ENCODE peak calls at places on chromosome 3, in ten cellular contexts. One of them, this sample, is unnamed.

GRCh38 chr3:40845447-40845846 is 320.7 kb downstream of the ZNF621 start:
- DNase-seq in dorsolateral prefrontal cortex: no peak
- DNase-seq in endothelial cell: no peak
- DNase-seq in LHCN-M2: no peak
- DNase-seq in mammary epithelial cell: peak
- DNase-seq in upper lobe of right lung: no peak
- DNase-seq in tibial nerve: no peak
- DNase-seq in right atrium auricular region: no peak
- DNase-seq in T-helper 1 cell: no peak
- DNase-seq in cardiac muscle cell: no peak
- DNase-seq in this sample: peak

GRCh38 chr3:131036200-131036816 is 9.6 kb downstream of the NEK11 start:
- DNase-seq in dorsolateral prefrontal cortex: no peak
- DNase-seq in endothelial cell: no peak
- DNase-seq in LHCN-M2: peak
- DNase-seq in mammary epithelial cell: peak
- DNase-seq in upper lobe of right lung: no peak
- DNase-seq in tibial nerve: no peak
- DNase-seq in right atrium auricular region: no peak
- DNase-seq in T-helper 1 cell: no peak
- DNase-seq in cardiac muscle cell: no peak
- DNase-seq in this sample: no peak

GRCh38 chr3:15271785-15272381 is 60.5 kb downstream of the SH3BP5 start:
- DNase-seq in dorsolateral prefrontal cortex: no peak
- DNase-seq in endothelial cell: no peak
- DNase-seq in LHCN-M2: no peak
- DNase-seq in mammary epithelial cell: no peak
- DNase-seq in upper lobe of right lung: peak
- DNase-seq in tibial nerve: no peak
- DNase-seq in right atrium auricular region: peak
- DNase-seq in T-helper 1 cell: peak
- DNase-seq in cardiac muscle cell: no peak
- DNase-seq in this sample: peak

GRCh38 chr3:156964562-156964961 is 138.4 kb downstream of the LEKR1 start:
- DNase-seq in dorsolateral prefrontal cortex: no peak
- DNase-seq in endothelial cell: no peak
- DNase-seq in LHCN-M2: peak
- DNase-seq in mammary epithelial cell: no peak
- DNase-seq in upper lobe of right lung: no peak
- DNase-seq in tibial nerve: no peak
- DNase-seq in right atrium auricular region: no peak
- DNase-seq in T-helper 1 cell: no peak
- DNase-seq in cardiac muscle cell: no peak
- DNase-seq in this sample: no peak

GRCh38 chr3:107950413-107950812 is 140.4 kb downstream of the CD47 start:
- DNase-seq in dorsolateral prefrontal cortex: no peak
- DNase-seq in endothelial cell: no peak
- DNase-seq in LHCN-M2: no peak
- DNase-seq in mammary epithelial cell: no peak
- DNase-seq in upper lobe of right lung: no peak
- DNase-seq in tibial nerve: no peak
- DNase-seq in right atrium auricular region: no peak
- DNase-seq in T-helper 1 cell: no peak
- DNase-seq in cardiac muscle cell: no peak
- DNase-seq in this sample: no peak

GRCh38 chr3:98745718-98746117 is 17.4 kb upstream of the ST3GAL6 start:
- DNase-seq in dorsolateral prefrontal cortex: no peak
- DNase-seq in endothelial cell: no peak
- DNase-seq in LHCN-M2: no peak
- DNase-seq in mammary epithelial cell: no peak
- DNase-seq in upper lobe of right lung: no peak
- DNase-seq in tibial nerve: no peak
- DNase-seq in right atrium auricular region: no peak
- DNase-seq in T-helper 1 cell: no peak
- DNase-seq in cardiac muscle cell: no peak
- DNase-seq in this sample: no peak

GRCh38 chr3:72891053-72891855 is 3.4 kb downstream of the GXYLT2 start:
- DNase-seq in dorsolateral prefrontal cortex: no peak
- DNase-seq in endothelial cell: no peak
- DNase-seq in LHCN-M2: peak
- DNase-seq in mammary epithelial cell: peak
- DNase-seq in upper lobe of right lung: no peak
- DNase-seq in tibial nerve: no peak
- DNase-seq in right atrium auricular region: peak
- DNase-seq in T-helper 1 cell: no peak
- DNase-seq in cardiac muscle cell: peak
- DNase-seq in this sample: no peak

GRCh38 chr3:11146771-11147363 is 7.4 kb upstream of the HRH1 start:
- DNase-seq in dorsolateral prefrontal cortex: no peak
- DNase-seq in endothelial cell: no peak
- DNase-seq in LHCN-M2: no peak
- DNase-seq in mammary epithelial cell: peak
- DNase-seq in upper lobe of right lung: no peak
- DNase-seq in tibial nerve: no peak
- DNase-seq in right atrium auricular region: no peak
- DNase-seq in T-helper 1 cell: no peak
- DNase-seq in cardiac muscle cell: no peak
- DNase-seq in this sample: no peak

GRCh38 chr3:170257145-170257544 is 34.9 kb downstream of the PRKCI start:
- DNase-seq in dorsolateral prefrontal cortex: no peak
- DNase-seq in endothelial cell: no peak
- DNase-seq in LHCN-M2: no peak
- DNase-seq in mammary epithelial cell: no peak
- DNase-seq in upper lobe of right lung: no peak
- DNase-seq in tibial nerve: no peak
- DNase-seq in right atrium auricular region: no peak
- DNase-seq in T-helper 1 cell: no peak
- DNase-seq in cardiac muscle cell: no peak
- DNase-seq in this sample: no peak

GRCh38 chr3:174413057-174413912 is 445.8 kb upstream of the NAALADL2 start:
- DNase-seq in dorsolateral prefrontal cortex: no peak
- DNase-seq in endothelial cell: no peak
- DNase-seq in LHCN-M2: no peak
- DNase-seq in mammary epithelial cell: no peak
- DNase-seq in upper lobe of right lung: no peak
- DNase-seq in tibial nerve: no peak
- DNase-seq in right atrium auricular region: no peak
- DNase-seq in T-helper 1 cell: no peak
- DNase-seq in cardiac muscle cell: no peak
- DNase-seq in this sample: no peak

GRCh38 chr3:32009101-32009500 is 27.6 kb downstream of the ZNF860 start:
- DNase-seq in dorsolateral prefrontal cortex: no peak
- DNase-seq in endothelial cell: no peak
- DNase-seq in LHCN-M2: peak
- DNase-seq in mammary epithelial cell: peak
- DNase-seq in upper lobe of right lung: no peak
- DNase-seq in tibial nerve: no peak
- DNase-seq in right atrium auricular region: no peak
- DNase-seq in T-helper 1 cell: no peak
- DNase-seq in cardiac muscle cell: no peak
- DNase-seq in this sample: no peak